ENCODE peak calls at places on chromosomes 13 and 19, in nine cellular contexts. Q, Z, L, K, A, F, E, G and M are unnamed samples.

GRCh38 chr19:41945135-41945766 is 13.9 kb downstream of the RABAC1 start:
- DNase-seq in Q (no peak), Z (no peak), L (peak), K (no peak), A (no peak), F (no peak), E (no peak), G (no peak), M (peak)

GRCh38 chr13:112042496-112042895 is 24.5 kb upstream of the SOX1 start:
- DNase-seq in Q (no peak), Z (no peak), L (no peak), K (no peak), A (no peak), F (no peak), E (no peak), G (no peak), M (no peak)

GRCh38 chr19:40601061-40601973 is at the start of gene LTBP4:
- DNase-seq in Q (peak), Z (peak), L (no peak), K (no peak), A (no peak), F (no peak), E (no peak), G (peak), M (peak)

GRCh38 chr19:18736415-18737336 is 53.2 kb downstream of the CRTC1 start:
- DNase-seq in Q (peak), Z (no peak), L (no peak), K (no peak), A (no peak), F (no peak), E (no peak), G (no peak), M (peak)

GRCh38 chr19:7534531-7534980 is 961 bp upstream of the PNPLA6 start:
- DNase-seq in Q (no peak), Z (peak), L (no peak), K (peak), A (peak), F (peak), E (peak), G (peak), M (peak)

GRCh38 chr13:112990783-112991182 is 21.8 kb downstream of the MCF2L start:
- DNase-seq in Q (peak), Z (peak), L (no peak), K (no peak), A (no peak), F (peak), E (no peak), G (peak), M (peak)

GRCh38 chr13:76672422-76672821 is 213.8 kb downstream of the KCTD12 start:
- DNase-seq in Q (no peak), Z (no peak), L (no peak), K (peak), A (no peak), F (peak), E (peak), G (no peak), M (no peak)

GRCh38 chr19:45187421-45188100 is 9.0 kb downstream of the BLOC1S3 start:
- DNase-seq in Q (no peak), Z (no peak), L (peak), K (no peak), A (no peak), F (no peak), E (no peak), G (peak), M (peak)

GRCh38 chr19:45761714-45762113 is 7.3 kb downstream of the SIX5 start:
- DNase-seq in Q (peak), Z (no peak), L (no peak), K (no peak), A (no peak), F (no peak), E (no peak), G (no peak), M (no peak)

GRCh38 chr13:76440568-76440967 is 445.6 kb downstream of the KCTD12 start:
- DNase-seq in Q (no peak), Z (no peak), L (no peak), K (no peak), A (no peak), F (no peak), E (no peak), G (no peak), M (no peak)

GRCh38 chr19:57290970-57291369 is 10.7 kb downstream of the ZNF460 start:
- DNase-seq in Q (no peak), Z (no peak), L (no peak), K (no peak), A (no peak), F (no peak), E (no peak), G (no peak), M (no peak)

GRCh38 chr19:4541114-4541805 is 1.4 kb upstream of the LRG1 start:
- DNase-seq in Q (no peak), Z (no peak), L (no peak), K (no peak), A (no peak), F (no peak), E (no peak), G (no peak), M (no peak)